ENCODE peak calls at places on chromosomes 16 and 17, in six cellular contexts. One of them, this sample, is unnamed.

GRCh38 chr17:75503976-75504346 is 11.4 kb downstream of the CASKIN2 start:
- DNase-seq in left ventricle myocardium inferior: no peak
- DNase-seq in cardiac muscle cell: no peak
- DNase-seq in testis: no peak
- DNase-seq in HCT116: no peak
- DNase-seq in RWPE2: no peak
- DNase-seq in this sample: no peak

GRCh38 chr17:46832945-46833839 is 14.7 kb upstream of the WNT3 start:
- DNase-seq in cardiac muscle cell: peak; percentile 52
- DNase-seq in testis: peak; percentile 51
- DNase-seq in RWPE2: no peak
- DNase-seq in HCT116: no peak
- DNase-seq in left ventricle myocardium inferior: no peak
- DNase-seq in this sample: no peak

GRCh38 chr16:51884773-51885172 is 662.2 kb downstream of the TOX3 start:
- DNase-seq in cardiac muscle cell: no peak
- DNase-seq in RWPE2: no peak
- DNase-seq in testis: no peak
- DNase-seq in HCT116: no peak
- DNase-seq in left ventricle myocardium inferior: no peak
- DNase-seq in this sample: no peak

GRCh38 chr17:13429201-13429600 is 172.5 kb downstream of the HS3ST3A1 start:
- DNase-seq in HCT116: no peak
- DNase-seq in cardiac muscle cell: peak; percentile 62
- DNase-seq in left ventricle myocardium inferior: no peak
- DNase-seq in testis: no peak
- DNase-seq in RWPE2: no peak
- DNase-seq in this sample: no peak

GRCh38 chr16:29911676-29912010 is 11.4 kb downstream of the ASPHD1 start:
- DNase-seq in cardiac muscle cell: no peak
- DNase-seq in HCT116: no peak
- DNase-seq in left ventricle myocardium inferior: no peak
- DNase-seq in testis: no peak
- DNase-seq in RWPE2: no peak
- DNase-seq in this sample: no peak

GRCh38 chr17:38958326-38958725 is 8.9 kb downstream of the FBXO47 start:
- DNase-seq in testis: no peak
- DNase-seq in HCT116: no peak
- DNase-seq in left ventricle myocardium inferior: no peak
- DNase-seq in cardiac muscle cell: no peak
- DNase-seq in RWPE2: no peak
- DNase-seq in this sample: no peak

GRCh38 chr16:55482056-55482455 is 3.1 kb downstream of the MMP2 start:
- DNase-seq in cardiac muscle cell: no peak
- DNase-seq in testis: no peak
- DNase-seq in RWPE2: no peak
- DNase-seq in left ventricle myocardium inferior: no peak
- DNase-seq in HCT116: no peak
- DNase-seq in this sample: no peak

GRCh38 chr17:42050360-42051012 is at the start of gene C17orf113:
- DNase-seq in RWPE2: no peak
- DNase-seq in cardiac muscle cell: peak; percentile 32
- DNase-seq in testis: peak; percentile 62
- DNase-seq in left ventricle myocardium inferior: peak; percentile 48
- DNase-seq in HCT116: no peak
- DNase-seq in this sample: peak; percentile 53

GRCh38 chr17:47797797-47798196 is 23.8 kb downstream of the OSBPL7 start:
- DNase-seq in testis: no peak
- DNase-seq in cardiac muscle cell: peak; percentile 35
- DNase-seq in RWPE2: no peak
- DNase-seq in HCT116: no peak
- DNase-seq in left ventricle myocardium inferior: no peak
- DNase-seq in this sample: no peak

GRCh38 chr16:80273635-80274538 is 266.9 kb upstream of the DYNLRB2 start:
- DNase-seq in left ventricle myocardium inferior: no peak
- DNase-seq in RWPE2: no peak
- DNase-seq in testis: no peak
- DNase-seq in cardiac muscle cell: peak; percentile 2
- DNase-seq in HCT116: no peak
- DNase-seq in this sample: no peak

GRCh38 chr17:30922235-30922993 is 669 bp downstream of the ADAP2 start:
- DNase-seq in HCT116: no peak
- DNase-seq in left ventricle myocardium inferior: peak; percentile 17
- DNase-seq in testis: no peak
- DNase-seq in RWPE2: no peak
- DNase-seq in cardiac muscle cell: no peak
- DNase-seq in this sample: no peak

GRCh38 chr17:72150632-72151460 is 30.0 kb downstream of the SOX9 start:
- DNase-seq in HCT116: no peak
- DNase-seq in cardiac muscle cell: peak; percentile 37
- DNase-seq in RWPE2: no peak
- DNase-seq in testis: no peak
- DNase-seq in left ventricle myocardium inferior: no peak
- DNase-seq in this sample: no peak

GRCh38 chr16:11345040-11345862 is at the start of gene RMI2:
- DNase-seq in RWPE2: peak; percentile 96
- DNase-seq in left ventricle myocardium inferior: peak; percentile 96
- DNase-seq in HCT116: peak; percentile 89
- DNase-seq in cardiac muscle cell: peak; percentile 97
- DNase-seq in testis: peak; percentile 97
- DNase-seq in this sample: peak; percentile 91

GRCh38 chr17:27340575-27340974 is 46.7 kb downstream of the WSB1 start:
- DNase-seq in left ventricle myocardium inferior: no peak
- DNase-seq in testis: no peak
- DNase-seq in cardiac muscle cell: no peak
- DNase-seq in RWPE2: no peak
- DNase-seq in HCT116: no peak
- DNase-seq in this sample: no peak

GRCh38 chr17:29143894-29144293 is 36.3 kb downstream of the MYO18A start:
- DNase-seq in testis: peak; percentile 54
- DNase-seq in RWPE2: no peak
- DNase-seq in cardiac muscle cell: no peak
- DNase-seq in left ventricle myocardium inferior: no peak
- DNase-seq in HCT116: no peak
- DNase-seq in this sample: peak; percentile 32

GRCh38 chr17:43104665-43105064 is 20.5 kb downstream of the BRCA1 start:
- DNase-seq in RWPE2: no peak
- DNase-seq in testis: no peak
- DNase-seq in left ventricle myocardium inferior: no peak
- DNase-seq in HCT116: no peak
- DNase-seq in cardiac muscle cell: peak; percentile 6
- DNase-seq in this sample: no peak

GRCh38 chr16:76193851-76194620 is 83.2 kb upstream of the CNTNAP4 start:
- DNase-seq in testis: no peak
- DNase-seq in cardiac muscle cell: peak; percentile 1
- DNase-seq in left ventricle myocardium inferior: no peak
- DNase-seq in HCT116: no peak
- DNase-seq in RWPE2: no peak
- DNase-seq in this sample: no peak

GRCh38 chr17:65564793-65565192 is 3.3 kb upstream of the AXIN2 start:
- DNase-seq in testis: peak; percentile 58
- DNase-seq in left ventricle myocardium inferior: no peak
- DNase-seq in RWPE2: no peak
- DNase-seq in cardiac muscle cell: peak; percentile 72
- DNase-seq in HCT116: no peak
- DNase-seq in this sample: no peak

GRCh38 chr17:44523672-44523972 is 20.4 kb upstream of the GPATCH8 start:
- DNase-seq in cardiac muscle cell: no peak
- DNase-seq in testis: no peak
- DNase-seq in RWPE2: no peak
- DNase-seq in HCT116: no peak
- DNase-seq in left ventricle myocardium inferior: no peak
- DNase-seq in this sample: no peak

GRCh38 chr17:44518032-44518431 is 14.8 kb upstream of the GPATCH8 start:
- DNase-seq in testis: no peak
- DNase-seq in HCT116: no peak
- DNase-seq in cardiac muscle cell: peak; percentile 47
- DNase-seq in left ventricle myocardium inferior: no peak
- DNase-seq in RWPE2: no peak
- DNase-seq in this sample: no peak

GRCh38 chr17:44527102-44527501 is 23.9 kb upstream of the GPATCH8 start:
- DNase-seq in testis: no peak
- DNase-seq in HCT116: no peak
- DNase-seq in left ventricle myocardium inferior: no peak
- DNase-seq in cardiac muscle cell: no peak
- DNase-seq in RWPE2: no peak
- DNase-seq in this sample: no peak

GRCh38 chr17:44527954-44528353 is 24.7 kb upstream of the GPATCH8 start:
- DNase-seq in testis: no peak
- DNase-seq in HCT116: no peak
- DNase-seq in cardiac muscle cell: no peak
- DNase-seq in RWPE2: no peak
- DNase-seq in left ventricle myocardium inferior: no peak
- DNase-seq in this sample: no peak

DNA sequence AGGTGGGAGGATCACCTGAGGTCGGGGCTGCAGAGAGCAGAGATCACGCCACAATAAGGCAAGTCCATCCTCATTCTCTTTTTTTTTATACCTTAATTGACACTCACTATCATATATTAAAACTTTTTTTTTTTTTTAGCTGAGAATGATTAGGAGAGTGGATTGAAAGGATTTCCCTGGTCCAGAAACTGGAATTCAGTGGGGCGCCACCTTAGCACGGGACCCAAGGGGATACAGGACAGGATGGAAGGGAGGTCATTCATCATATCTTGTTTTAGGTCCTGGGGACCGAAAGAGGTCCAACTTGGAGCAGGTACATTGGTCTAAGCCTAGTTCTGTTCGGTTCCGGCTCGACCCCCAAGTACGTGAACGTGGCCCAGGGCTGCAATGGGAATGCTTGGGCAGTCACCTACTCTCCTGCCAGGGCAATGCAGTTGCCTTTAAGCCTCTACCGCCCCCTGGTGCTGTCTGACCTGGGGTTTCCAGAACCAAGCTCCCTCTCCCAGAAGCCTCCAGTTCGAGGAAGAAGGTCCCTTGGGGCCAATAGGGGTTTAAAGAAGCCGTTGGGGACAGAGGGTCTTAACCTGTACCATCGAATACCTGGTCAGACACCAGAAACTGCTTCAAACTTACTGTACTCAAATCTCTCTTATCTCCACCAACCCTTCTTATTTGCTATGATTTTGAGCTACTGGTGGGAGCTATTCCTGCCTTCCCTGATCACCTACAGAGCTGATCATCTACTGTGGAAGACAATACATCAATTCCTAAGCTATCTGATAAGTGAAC is 19.9 kb upstream of the GPATCH8 start:
- DNase-seq in left ventricle myocardium inferior: peak; percentile 65
- DNase-seq in HCT116: peak; percentile 69
- DNase-seq in RWPE2: no peak
- DNase-seq in testis: peak; percentile 88
- DNase-seq in cardiac muscle cell: peak; percentile 78
- DNase-seq in this sample: peak; percentile 34
- TF ChIP-seq CTCF in left ventricle myocardium inferior: peak; percentile 65
- TF ChIP-seq CTCF in HCT116: peak; percentile 90
- TF ChIP-seq CTCF in RWPE2: peak; percentile 55
- TF ChIP-seq CTCF in testis: peak; percentile 31
- TF ChIP-seq CTCF in cardiac muscle cell: peak; percentile 73
- TF ChIP-seq CTCF in this sample: peak; percentile 48

DNA sequence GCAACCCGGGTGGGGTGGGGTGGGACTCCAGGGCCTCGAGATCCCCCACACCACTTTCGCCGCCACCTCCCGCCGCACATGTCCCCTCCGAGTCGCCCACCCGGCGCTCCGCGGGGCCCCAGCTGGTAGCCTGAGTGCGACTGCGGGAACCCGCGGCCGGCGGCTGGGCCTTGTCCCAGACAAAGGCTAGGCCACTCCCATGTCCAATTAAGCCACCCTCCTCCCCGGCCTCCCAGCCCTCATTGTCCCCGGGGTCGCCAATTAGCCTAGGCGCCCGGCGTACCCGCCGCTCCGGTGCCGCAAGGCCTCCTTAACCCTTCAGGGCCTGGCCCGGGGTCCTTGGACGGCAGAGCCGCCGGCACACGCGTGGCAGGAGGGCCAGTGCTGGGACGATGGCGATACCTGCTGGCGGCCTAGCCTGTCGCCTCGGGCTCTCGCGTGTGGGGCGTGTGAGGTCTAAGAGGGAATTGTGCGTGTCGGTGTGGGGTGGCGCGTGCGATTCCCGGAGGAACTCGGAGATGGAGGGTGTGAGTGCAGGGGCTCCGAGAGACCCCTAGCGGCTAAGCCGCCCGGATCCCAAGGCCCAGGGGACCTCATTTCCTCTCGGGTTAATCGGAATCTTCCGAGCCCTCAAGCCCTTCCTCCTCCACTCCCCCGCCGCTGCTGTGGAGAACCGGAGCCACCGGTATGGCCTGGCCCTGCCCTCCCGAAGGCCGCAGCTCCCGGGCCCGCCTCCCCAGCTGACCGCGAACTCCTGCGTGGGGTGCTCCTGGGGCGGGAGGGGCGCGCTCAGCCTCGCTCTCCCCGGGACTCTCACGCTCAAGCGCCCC is 11.7 kb downstream of the TBX2 start:
- DNase-seq in left ventricle myocardium inferior: no peak
- DNase-seq in testis: no peak
- DNase-seq in HCT116: no peak
- DNase-seq in RWPE2: peak; percentile 73
- DNase-seq in cardiac muscle cell: peak; percentile 83
- DNase-seq in this sample: peak; percentile 65
- TF ChIP-seq CTCF in left ventricle myocardium inferior: no peak
- TF ChIP-seq CTCF in testis: no peak
- TF ChIP-seq CTCF in HCT116: no peak
- TF ChIP-seq CTCF in RWPE2: no peak
- TF ChIP-seq CTCF in cardiac muscle cell: peak; percentile 29
- TF ChIP-seq CTCF in this sample: no peak

DNA sequence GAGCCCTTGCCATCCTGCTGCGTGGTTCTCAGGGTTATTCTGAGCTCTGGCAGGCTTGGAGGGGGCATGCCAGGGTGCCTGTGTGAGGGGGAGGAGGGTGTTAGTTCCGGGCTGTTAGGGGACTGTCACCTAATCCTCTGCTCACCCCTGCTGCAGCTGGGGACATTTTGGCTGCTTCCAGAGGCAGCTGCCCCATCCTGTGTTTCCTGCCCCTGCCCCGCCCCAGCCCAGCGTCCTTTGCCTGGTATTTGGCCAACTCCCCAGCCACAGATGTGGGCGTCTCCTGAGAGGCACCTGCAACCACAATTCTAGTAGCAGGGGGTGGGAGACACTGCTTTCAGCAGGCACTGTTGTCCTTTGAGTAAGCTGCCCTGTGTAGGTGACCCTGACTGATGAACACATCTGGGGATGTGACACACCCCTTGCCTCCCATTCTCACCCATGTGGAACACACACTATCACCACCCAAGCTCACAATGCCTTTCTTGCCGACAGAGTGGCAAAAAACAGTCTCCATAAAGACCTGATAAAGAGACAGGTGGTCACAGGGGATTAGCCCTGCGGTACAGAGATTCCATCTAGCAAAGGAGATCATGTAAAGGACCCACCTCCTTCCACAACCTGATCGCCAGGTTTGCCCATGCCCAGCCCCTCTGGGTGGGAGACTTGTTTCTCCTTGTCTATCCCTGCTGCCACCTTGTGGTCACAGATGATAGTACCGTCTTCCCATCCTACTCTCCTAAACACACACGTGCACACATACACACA is at the start of gene CHRNE:
- DNase-seq in cardiac muscle cell: peak; percentile 84
- DNase-seq in RWPE2: peak; percentile 84
- DNase-seq in HCT116: peak; percentile 87
- DNase-seq in left ventricle myocardium inferior: peak; percentile 51
- DNase-seq in testis: peak; percentile 93
- DNase-seq in this sample: peak; percentile 74
- TF ChIP-seq CTCF in cardiac muscle cell: peak; percentile 72
- TF ChIP-seq CTCF in RWPE2: peak; percentile 92
- TF ChIP-seq CTCF in HCT116: peak; percentile 67
- TF ChIP-seq CTCF in left ventricle myocardium inferior: peak; percentile 83
- TF ChIP-seq CTCF in testis: peak; percentile 82
- TF ChIP-seq CTCF in this sample: peak; percentile 79

GRCh38 chr17:78117027-78117981 is 11.3 kb downstream of the TMC6 start:
- DNase-seq in RWPE2: no peak
- DNase-seq in left ventricle myocardium inferior: no peak
- DNase-seq in testis: no peak
- DNase-seq in HCT116: no peak
- DNase-seq in cardiac muscle cell: no peak
- DNase-seq in this sample: no peak
- TF ChIP-seq CTCF in RWPE2: peak; percentile 68
- TF ChIP-seq CTCF in left ventricle myocardium inferior: peak; percentile 39
- TF ChIP-seq CTCF in testis: no peak
- TF ChIP-seq CTCF in HCT116: peak; percentile 41
- TF ChIP-seq CTCF in cardiac muscle cell: peak; percentile 23
- TF ChIP-seq CTCF in this sample: peak; percentile 52

This sample was measured in neural crest cell.